ENCODE peak calls at places on chromosome 7, in six cellular contexts. A is body of pancreas, T is AG09309, P is AG09319, U is fibroblast of lung, X is nephron progenitor cell. R is an unnamed sample.

GRCh38 chr7:5425507-5426225 is 2.0 kb upstream of the TNRC18 start:
- DNase-seq in A (peak; percentile 79), T (peak; percentile 77), P (no peak), U (peak; percentile 86), X (peak; percentile 67), R (peak; percentile 39)

GRCh38 chr7:106522691-106523090 is 138.3 kb downstream of the CCDC71L start:
- DNase-seq in A (no peak), T (no peak), P (no peak), U (no peak), X (no peak), R (no peak)

GRCh38 chr7:115822380-115822779 is 208.2 kb downstream of the TFEC start:
- DNase-seq in A (no peak), T (no peak), P (no peak), U (no peak), X (no peak), R (no peak)

GRCh38 chr7:134431805-134432204 is 27.1 kb downstream of the AKR1B1 start:
- DNase-seq in A (peak; percentile 13), T (no peak), P (no peak), U (no peak), X (no peak), R (no peak)

GRCh38 chr7:75892634-75893272 is 13.9 kb downstream of the RHBDD2 start:
- DNase-seq in A (peak; percentile 28), T (no peak), P (no peak), U (peak; percentile 38), X (no peak), R (no peak)

GRCh38 chr7:14858410-14858809 is 44.1 kb downstream of the DGKB start:
- DNase-seq in A (no peak), T (no peak), P (no peak), U (no peak), X (no peak), R (no peak)

GRCh38 chr7:28020302-28020940 is 160.2 kb downstream of the JAZF1 start:
- DNase-seq in A (peak; percentile 65), T (peak; percentile 52), P (peak; percentile 54), U (peak; percentile 65), X (peak; percentile 62), R (peak; percentile 31)

GRCh38 chr7:1459930-1460756 is 873 bp upstream of the MICALL2 start:
- DNase-seq in A (peak; percentile 45), T (no peak), P (no peak), U (no peak), X (no peak), R (no peak)

GRCh38 chr7:15581352-15581951 is 19.6 kb upstream of the AGMO start:
- DNase-seq in A (no peak), T (no peak), P (no peak), U (no peak), X (no peak), R (no peak)

GRCh38 chr7:47648301-47648900 is 66.5 kb upstream of the TNS3 start:
- DNase-seq in A (no peak), T (no peak), P (peak; percentile 65), U (peak; percentile 94), X (no peak), R (no peak)

GRCh38 chr7:140631006-140631405 is 9.6 kb downstream of the DENND2A start:
- DNase-seq in A (no peak), T (no peak), P (no peak), U (no peak), X (no peak), R (no peak)

GRCh38 chr7:84722086-84722485 is 464.8 kb downstream of the SEMA3D start:
- DNase-seq in A (no peak), T (peak; percentile 24), P (no peak), U (peak; percentile 36), X (no peak), R (no peak)

GRCh38 chr7:65239707-65240352 is 133.8 kb upstream of the ZNF92 start:
- DNase-seq in A (peak; percentile 75), T (no peak), P (no peak), U (peak; percentile 37), X (peak; percentile 89), R (peak; percentile 72)

GRCh38 chr7:131325179-131325840 is 2.4 kb upstream of the MKLN1 start:
- DNase-seq in A (no peak), T (no peak), P (no peak), U (no peak), X (no peak), R (no peak)

GRCh38 chr7:26153823-26154783 is 2.1 kb downstream of the NFE2L3 start:
- DNase-seq in A (peak; percentile 53), T (no peak), P (no peak), U (peak; percentile 60), X (no peak), R (no peak)

GRCh38 chr7:27745064-27745583 is 5.2 kb downstream of the TAX1BP1 start:
- DNase-seq in A (peak; percentile 23), T (no peak), P (no peak), U (peak; percentile 85), X (peak; percentile 12), R (no peak)

GRCh38 chr7:152443586-152443985 is 7.8 kb upstream of the KMT2C start:
- DNase-seq in A (no peak), T (no peak), P (no peak), U (no peak), X (no peak), R (no peak)

GRCh38 chr7:110358028-110358427 is 732.9 kb upstream of the LRRN3 start:
- DNase-seq in A (no peak), T (no peak), P (no peak), U (peak; percentile 51), X (no peak), R (no peak)

GRCh38 chr7:20075415-20075814 is 141.8 kb downstream of the MACC1 start:
- DNase-seq in A (no peak), T (no peak), P (no peak), U (no peak), X (no peak), R (no peak)

GRCh38 chr7:71237945-71238344 is 106.0 kb downstream of the GALNT17 start:
- DNase-seq in A (peak; percentile 46), T (no peak), P (no peak), U (no peak), X (peak; percentile 13), R (no peak)

GRCh38 chr7:43394441-43395130 is 188.3 kb upstream of the STK17A start:
- DNase-seq in A (no peak), T (no peak), P (no peak), U (peak; percentile 85), X (no peak), R (no peak)

GRCh38 chr7:68470836-68471235 is 1127.4 kb upstream of the AUTS2 start:
- DNase-seq in A (peak; percentile 39), T (no peak), P (no peak), U (no peak), X (no peak), R (no peak)

GRCh38 chr7:36119005-36119711 is 33.9 kb upstream of the EEPD1 start:
- DNase-seq in A (no peak), T (peak; percentile 94), P (peak; percentile 91), U (peak; percentile 95), X (no peak), R (no peak)

GRCh38 chr7:3302681-3303320 is 1.7 kb downstream of the SDK1 start:
- DNase-seq in A (no peak), T (no peak), P (no peak), U (no peak), X (no peak), R (no peak)

GRCh38 chr7:3300221-3300650 is 816 bp upstream of the SDK1 start:
- DNase-seq in A (peak; percentile 36), T (no peak), P (no peak), U (peak; percentile 28), X (peak; percentile 27), R (no peak)

GRCh38 chr7:3300651-3301471 is at the start of gene SDK1:
- DNase-seq in A (peak; percentile 96), T (peak; percentile 28), P (peak; percentile 67), U (peak; percentile 90), X (peak; percentile 96), R (peak; percentile 91)

GRCh38 chr7:3301472-3301778 is 373 bp downstream of the SDK1 start:
- DNase-seq in A (no peak), T (no peak), P (no peak), U (no peak), X (no peak), R (no peak)

GRCh38 chr7:3301831-3302618 is 973 bp downstream of the SDK1 start:
- DNase-seq in A (peak; percentile 39), T (no peak), P (no peak), U (peak; percentile 29), X (peak; percentile 49), R (peak; percentile 29)
- TF ChIP-seq CTCF in A (no peak), T (no peak), P (peak; percentile 18), U (peak; percentile 25), X (no peak), R (peak; percentile 47)

DNA sequence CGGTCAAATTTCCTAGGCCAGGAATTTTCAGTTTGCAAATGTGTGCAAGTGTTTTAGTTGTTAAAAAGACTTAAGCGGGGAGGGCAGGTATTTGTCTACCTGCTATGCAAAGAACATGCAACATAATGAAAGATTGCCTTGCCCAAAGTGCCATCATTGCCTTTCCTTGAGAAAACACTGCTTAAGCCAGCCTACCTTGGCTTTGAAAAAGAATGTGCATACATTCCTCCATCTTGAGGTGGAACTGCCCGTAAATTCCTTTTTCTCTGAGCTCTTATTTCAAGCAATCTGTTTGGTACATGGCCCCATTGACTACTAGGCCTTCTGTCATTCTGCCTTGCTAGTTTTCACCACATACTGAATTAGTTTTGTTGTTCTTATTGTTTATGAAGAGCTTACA is 29.3 kb downstream of the BZW2 start:
- DNase-seq in A (no peak), T (no peak), P (no peak), U (no peak), X (no peak), R (no peak)
- TF ChIP-seq CTCF in A (no peak), T (no peak), P (no peak), U (no peak), X (no peak), R (no peak)

DNA sequence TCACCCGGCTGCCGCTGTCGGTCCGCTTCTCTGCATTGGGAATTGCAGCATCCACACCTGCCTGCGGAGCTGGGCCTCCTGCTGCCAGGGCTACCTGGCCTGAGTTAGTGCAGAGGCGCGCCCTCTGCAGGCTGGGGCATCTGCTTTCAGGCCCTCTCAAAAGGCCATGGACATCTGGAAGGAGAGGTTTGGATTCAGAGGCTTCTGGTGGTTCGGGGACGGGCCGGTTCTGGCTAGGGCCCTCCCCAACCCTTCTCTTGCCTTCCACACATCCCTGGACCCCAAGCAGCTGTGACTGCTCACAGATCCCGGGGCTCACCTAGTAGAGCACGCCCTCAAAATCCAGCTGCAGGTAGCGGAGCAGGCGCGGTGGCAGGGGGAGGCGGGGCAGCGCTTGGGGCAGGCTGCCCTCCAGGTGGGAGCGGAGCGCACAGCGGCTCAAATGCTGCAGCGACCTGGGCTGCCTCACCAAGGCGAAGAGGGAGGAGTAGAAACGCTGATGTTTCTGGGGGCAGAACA is 8.4 kb upstream of the GBX1 start:
- DNase-seq in A (no peak), T (no peak), P (no peak), U (no peak), X (no peak), R (no peak)
- TF ChIP-seq CTCF in A (no peak), T (no peak), P (no peak), U (no peak), X (no peak), R (no peak)

DNA sequence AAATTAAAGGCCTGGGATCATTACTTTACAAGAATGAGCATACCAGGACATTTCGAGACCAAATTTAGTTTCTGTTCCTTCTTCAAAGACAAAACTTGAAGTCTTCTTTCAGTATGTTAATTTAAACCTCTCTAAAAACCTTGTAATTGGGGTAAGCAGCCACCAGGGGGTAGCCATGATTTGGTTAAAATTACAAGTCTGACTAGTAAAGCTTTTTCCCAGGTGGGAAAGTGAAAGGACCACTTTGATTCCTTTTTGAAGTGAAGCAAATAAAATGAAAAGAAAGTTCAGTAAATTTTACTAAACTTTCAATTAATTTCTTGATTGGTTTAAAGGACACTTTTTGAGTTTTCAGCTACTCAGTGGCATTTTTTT is 294.3 kb downstream of the BBS9 start:
- DNase-seq in A (no peak), T (no peak), P (no peak), U (no peak), X (peak; percentile 23), R (no peak)
- TF ChIP-seq CTCF in A (peak; percentile 24), T (no peak), P (no peak), U (peak; percentile 32), X (peak; percentile 38), R (peak; percentile 50)

GRCh38 chr7:45155357-45155900 is 2.2 kb upstream of the RAMP3 start:
- DNase-seq in A (no peak), T (no peak), P (no peak), U (no peak), X (no peak), R (no peak)
- TF ChIP-seq CTCF in A (no peak), T (no peak), P (no peak), U (no peak), X (no peak), R (no peak)